ENCODE peak calls at places on chromosomes 1 and 21, in five cellular contexts. P, H, U, O and T are unnamed samples.

GRCh38 chr1:234498448-234499118 is 19.6 kb upstream of the TARBP1 start:
- DNase-seq in P (no peak), O (no peak), H (no peak), U (no peak), T (no peak)

GRCh38 chr21:33238146-33238545 is 8.4 kb downstream of the IFNAR2 start:
- DNase-seq in U (no peak), O (no peak), H (no peak), P (no peak), T (no peak)

GRCh38 chr1:110370827-110371226 is 20.0 kb downstream of the SLC16A4 start:
- DNase-seq in P (no peak), H (no peak), U (no peak), O (no peak), T (no peak)

GRCh38 chr1:204680461-204680860 is 5.1 kb downstream of the LRRN2 start:
- DNase-seq in P (no peak), O (no peak), U (no peak), H (no peak), T (no peak)

GRCh38 chr1:43329995-43330751 is 7.4 kb upstream of the MPL start:
- DNase-seq in H (no peak), O (no peak), U (no peak), P (peak), T (no peak)

GRCh38 chr1:153572569-153573015 is 6.9 kb upstream of the S100A2 start:
- DNase-seq in O (peak), H (peak), P (no peak), U (peak), T (peak)

GRCh38 chr1:229563701-229564100 is 5.2 kb upstream of the ABCB10 start:
- DNase-seq in U (no peak), H (no peak), O (no peak), P (no peak), T (no peak)

GRCh38 chr1:224513787-224514209 is 79.2 kb upstream of the WDR26 start:
- DNase-seq in H (no peak), O (no peak), P (peak), U (peak), T (peak)

GRCh38 chr1:210233495-210234253 is 1.1 kb downstream of the SERTAD4 start:
- DNase-seq in O (no peak), U (no peak), H (no peak), P (peak), T (peak)

GRCh38 chr21:35953570-35953969 is 106.8 kb downstream of the SETD4 start:
- DNase-seq in H (no peak), U (peak), O (no peak), P (no peak), T (no peak)

DNA sequence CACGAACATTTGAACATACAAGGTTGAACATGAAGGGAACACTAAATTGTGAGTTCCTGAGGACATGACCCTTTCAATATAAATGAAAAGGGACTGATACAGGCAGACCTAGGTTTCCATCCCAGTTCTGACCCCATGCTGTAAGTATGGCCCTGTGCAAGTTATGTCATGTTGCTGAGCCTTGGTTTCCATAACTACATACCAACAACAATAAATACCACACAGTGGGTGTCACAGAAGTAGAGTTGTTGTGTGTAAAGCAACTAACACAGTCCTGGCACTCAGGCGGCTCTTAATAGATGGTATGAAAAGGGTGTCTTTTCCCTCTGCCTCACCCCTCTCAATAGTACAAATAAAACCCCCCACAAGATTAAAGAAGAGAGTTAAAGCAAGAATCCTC is 140.8 kb downstream of the LMX1A start:
- DNase-seq in H (no peak), P (no peak), U (no peak), O (no peak), T (no peak)
- H3K4me2 ChIP-seq in H (no peak), P (no peak), U (no peak), O (no peak), T (no peak)

GRCh38 chr1:61202854-61203603 is 120.7 kb downstream of the NFIA start:
- DNase-seq in H (no peak), U (no peak), O (no peak), P (no peak), T (no peak)

GRCh38 chr1:61204528-61204927 is 122.2 kb downstream of the NFIA start:
- DNase-seq in U (no peak), O (no peak), P (peak), H (no peak), T (no peak)

GRCh38 chr1:61198554-61198953 is 116.2 kb downstream of the NFIA start:
- DNase-seq in O (no peak), H (no peak), U (no peak), P (no peak), T (no peak)

DNA sequence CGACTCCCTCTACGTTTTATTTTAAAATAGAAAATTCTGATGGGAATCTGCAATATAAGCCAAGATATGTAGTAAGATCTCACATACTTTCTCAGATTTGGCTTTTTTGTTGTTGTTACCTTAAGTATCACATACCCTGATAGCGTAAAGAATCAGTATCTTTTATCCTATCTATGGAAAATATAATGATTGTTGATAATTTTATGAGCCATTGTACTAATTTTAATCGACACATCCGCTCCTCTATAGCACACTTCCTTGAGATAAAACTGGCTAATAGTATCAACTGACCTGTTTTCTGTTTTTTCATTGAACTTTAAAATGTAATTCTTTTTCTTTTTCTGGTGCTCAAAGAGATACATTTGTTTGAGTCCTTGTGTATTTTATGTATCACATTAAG is 118.7 kb downstream of the NFIA start:
- DNase-seq in O (no peak), H (no peak), U (no peak), P (no peak), T (no peak)
- TF ChIP-seq SP1 in O (no peak), H (no peak), U (no peak), P (no peak), T (no peak)

GRCh38 chr21:15281714-15282113 is 216.9 kb upstream of the NRIP1 start:
- DNase-seq in U (no peak), P (no peak), H (no peak), O (no peak), T (no peak)
- H3K4me2 ChIP-seq in U (no peak), P (no peak), H (no peak), O (no peak), T (no peak)

DNA sequence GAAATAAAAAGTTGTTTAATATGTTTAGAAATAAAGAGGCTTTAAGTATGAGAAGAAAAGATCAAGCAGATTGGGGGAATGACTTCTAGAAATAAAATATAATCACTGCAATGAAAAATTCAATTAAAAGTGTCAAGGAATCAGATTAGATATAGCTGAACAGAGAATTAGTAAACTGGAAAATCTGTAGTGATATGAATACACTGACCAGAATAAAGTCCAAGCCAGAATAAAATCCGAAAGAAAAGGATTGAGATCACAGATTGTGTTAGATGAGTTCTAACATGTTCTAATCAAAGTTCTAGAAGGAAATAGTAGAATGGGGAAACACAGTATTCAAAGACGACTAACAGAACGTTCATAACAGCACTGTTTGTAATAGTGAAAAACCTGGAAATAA is 73.1 kb upstream of the C1orf105 start:
- DNase-seq in O (no peak), H (no peak), P (no peak), U (no peak), T (no peak)
- TF ChIP-seq SP1 in O (no peak), H (no peak), P (no peak), U (no peak), T (no peak)